ENCODE peak calls at places on chromosomes 1 and 21, in eight cellular contexts. N is CD8-positive, alpha-beta T cell; Q is fibroblast of gingiva; Y is activated CD8-positive, alpha-beta memory T cell treated with anti-CD3 and anti-CD28 coated beads, Interleukin-2, amount 50 U/mL, for 4 hours; L is fibroblast of mammary gland; O is HTR-8/SVneo; P is stimulated activated CD8-positive, alpha-beta memory T cell treated with anti-CD3 and anti-CD28 coated beads, Interleukin-15, amount 100 ng/mL, for 24 hours; Z is AG09309. F is an unnamed sample.
A peak's percentile ranks its signal among the peaks of the same experiment; 100 is the strongest.

GRCh38 chr1:25065246-25066238 is 135.5 kb upstream of the RUNX3 start:
- DNase-seq in N (peak; percentile 42), Q (peak; percentile 6), Y (peak; percentile 52), L (peak; percentile 5), O (no peak), P (no peak), Z (no peak), F (no peak)

GRCh38 chr1:36871146-36871971 is 163.0 kb downstream of the GRIK3 start:
- DNase-seq in N (no peak), Q (no peak), Y (no peak), L (no peak), O (no peak), P (no peak), Z (no peak), F (no peak)

GRCh38 chr1:30879126-30879786 is 29.3 kb downstream of the SDC3 start:
- DNase-seq in N (no peak), Q (no peak), Y (no peak), L (no peak), O (no peak), P (no peak), Z (no peak), F (no peak)

GRCh38 chr1:24117722-24118409 is 5.9 kb upstream of the MYOM3 start:
- DNase-seq in N (no peak), Q (no peak), Y (no peak), L (peak; percentile 52), O (peak; percentile 53), P (no peak), Z (no peak), F (no peak)

GRCh38 chr1:13801232-13801631 is 101.2 kb downstream of the PRDM2 start:
- DNase-seq in N (no peak), Q (peak; percentile 41), Y (no peak), L (no peak), O (no peak), P (no peak), Z (no peak), F (no peak)

GRCh38 chr1:56798053-56798471 is 21.1 kb downstream of the FYB2 start:
- DNase-seq in N (no peak), Q (peak; percentile 65), Y (no peak), L (peak; percentile 22), O (no peak), P (no peak), Z (no peak), F (no peak)

GRCh38 chr1:36176151-36176949 is 20.4 kb downstream of the MAP7D1 start:
- DNase-seq in N (no peak), Q (no peak), Y (no peak), L (no peak), O (no peak), P (no peak), Z (no peak), F (no peak)

GRCh38 chr1:157105988-157106812 is 6.6 kb upstream of the ETV3L start:
- DNase-seq in N (no peak), Q (peak; percentile 46), Y (no peak), L (peak; percentile 90), O (peak; percentile 63), P (no peak), Z (peak; percentile 77), F (peak; percentile 41)

GRCh38 chr21:42545745-42546144 is 32.1 kb downstream of the SLC37A1 start:
- DNase-seq in N (no peak), Q (no peak), Y (no peak), L (no peak), O (no peak), P (no peak), Z (no peak), F (no peak)

GRCh38 chr21:45972353-45972715 is 9.2 kb upstream of the COL6A1 start:
- DNase-seq in N (no peak), Q (no peak), Y (no peak), L (no peak), O (no peak), P (no peak), Z (no peak), F (no peak)

GRCh38 chr1:7187121-7187510 is 401.9 kb downstream of the CAMTA1 start:
- DNase-seq in N (no peak), Q (peak; percentile 54), Y (no peak), L (no peak), O (no peak), P (no peak), Z (no peak), F (no peak)

GRCh38 chr1:150009604-150010387 is 730 bp downstream of the OTUD7B start:
- DNase-seq in N (peak; percentile 15), Q (peak; percentile 75), Y (peak; percentile 58), L (peak; percentile 89), O (peak; percentile 20), P (no peak), Z (peak; percentile 49), F (no peak)

GRCh38 chr1:56411484-56412180 is 167.7 kb downstream of the PLPP3 start:
- DNase-seq in N (no peak), Q (peak; percentile 60), Y (no peak), L (peak; percentile 21), O (no peak), P (no peak), Z (peak; percentile 64), F (no peak)

GRCh38 chr1:222552882-222553281 is 5.0 kb upstream of the HHIPL2 start:
- DNase-seq in N (no peak), Q (peak; percentile 25), Y (no peak), L (peak; percentile 26), O (no peak), P (no peak), Z (no peak), F (no peak)

GRCh38 chr1:15749399-15750291 is 7.3 kb downstream of the TMEM82 start:
- DNase-seq in N (no peak), Q (no peak), Y (no peak), L (no peak), O (peak; percentile 44), P (no peak), Z (no peak), F (no peak)

GRCh38 chr1:204417231-204417997 is 5.8 kb upstream of the PPP1R15B start:
- DNase-seq in N (no peak), Q (peak; percentile 88), Y (peak; percentile 25), L (peak; percentile 98), O (peak; percentile 88), P (no peak), Z (peak; percentile 99), F (no peak)

GRCh38 chr1:30460661-30461060 is 262.7 kb downstream of the MATN1 start:
- DNase-seq in N (no peak), Q (no peak), Y (no peak), L (no peak), O (no peak), P (no peak), Z (no peak), F (no peak)

GRCh38 chr1:160078392-160079195 is 2.7 kb upstream of the KCNJ9 start:
- DNase-seq in N (no peak), Q (no peak), Y (peak; percentile 55), L (peak; percentile 23), O (peak; percentile 37), P (no peak), Z (no peak), F (no peak)

GRCh38 chr21:37986000-37986399 is 69.7 kb upstream of the KCNJ6 start:
- DNase-seq in N (no peak), Q (no peak), Y (no peak), L (no peak), O (no peak), P (no peak), Z (no peak), F (no peak)

GRCh38 chr1:23114424-23115079 is 54.1 kb downstream of the LUZP1 start:
- DNase-seq in N (no peak), Q (no peak), Y (no peak), L (no peak), O (no peak), P (no peak), Z (no peak), F (no peak)

GRCh38 chr21:38965910-38966504 is 160.3 kb downstream of the ETS2 start:
- DNase-seq in N (no peak), Q (peak; percentile 23), Y (no peak), L (no peak), O (no peak), P (no peak), Z (no peak), F (no peak)

GRCh38 chr1:156436319-156437043 is 64.1 kb downstream of the MEF2D start:
- DNase-seq in N (no peak), Q (no peak), Y (no peak), L (no peak), O (no peak), P (no peak), Z (no peak), F (no peak)

GRCh38 chr1:36656271-36656670 is 173.6 kb upstream of the CSF3R start:
- DNase-seq in N (no peak), Q (no peak), Y (no peak), L (no peak), O (no peak), P (no peak), Z (no peak), F (no peak)

GRCh38 chr1:183881387-183882084 is 76.6 kb downstream of the RGL1 start:
- DNase-seq in N (no peak), Q (peak; percentile 39), Y (no peak), L (peak; percentile 72), O (peak; percentile 80), P (no peak), Z (no peak), F (no peak)

GRCh38 chr1:199040076-199040475 is 401.2 kb downstream of the PTPRC start:
- DNase-seq in N (no peak), Q (no peak), Y (no peak), L (no peak), O (no peak), P (no peak), Z (no peak), F (no peak)

GRCh38 chr1:158930504-158930903 is 848 bp upstream of the PYHIN1 start:
- DNase-seq in N (peak; percentile 39), Q (no peak), Y (peak; percentile 33), L (no peak), O (no peak), P (peak; percentile 12), Z (no peak), F (no peak)

GRCh38 chr1:28955930-28956552 is 41.7 kb downstream of the EPB41 start:
- DNase-seq in N (no peak), Q (no peak), Y (no peak), L (peak; percentile 43), O (no peak), P (no peak), Z (no peak), F (no peak)

GRCh38 chr21:34669149-34669879 is 520 bp downstream of the CLIC6 start:
- DNase-seq in N (no peak), Q (no peak), Y (peak; percentile 23), L (no peak), O (no peak), P (no peak), Z (no peak), F (no peak)